ENCODE peak calls at places on chromosomes 1 and 21, in ten cellular contexts. F is prostate gland, P is cardiac fibroblast, G is HFF-Myc, H is fibroblast of mammary gland, Y is fibroblast of villous mesenchyme, Z is fibroblast of pulmonary artery, E is GM06990, L is BJ, S is choroid plexus epithelial cell. T is an unnamed sample.
A peak's percentile ranks its signal among the peaks of the same experiment; 100 is the strongest.

GRCh38 chr1:60978421-60979357 is 103.7 kb upstream of the NFIA start:
- DNase-seq in F (peak; percentile 12), P (peak; percentile 72), G (no peak), H (peak; percentile 62), Y (peak; percentile 65), Z (peak; percentile 63), E (peak; percentile 13), L (no peak), S (peak; percentile 71), T (no peak)

GRCh38 chr1:24752305-24752704 is 7.1 kb downstream of the CLIC4 start:
- DNase-seq in F (no peak), P (no peak), G (no peak), H (no peak), Y (no peak), Z (no peak), E (no peak), L (no peak), S (no peak), T (no peak)

GRCh38 chr21:45972716-45973474 is 8.7 kb upstream of the COL6A1 start:
- DNase-seq in F (no peak), P (peak; percentile 97), G (peak; percentile 96), H (peak; percentile 96), Y (peak; percentile 96), Z (peak; percentile 96), E (no peak), L (no peak), S (peak; percentile 90), T (no peak)

GRCh38 chr21:45596704-45597318 is 46.7 kb upstream of the PCBP3 start:
- DNase-seq in F (peak; percentile 50), P (peak; percentile 42), G (no peak), H (peak; percentile 44), Y (peak; percentile 51), Z (peak; percentile 52), E (peak; percentile 55), L (no peak), S (peak; percentile 54), T (no peak)

GRCh38 chr21:34511154-34511553 is 856 bp downstream of the KCNE1 start:
- DNase-seq in F (no peak), P (peak; percentile 53), G (no peak), H (peak; percentile 52), Y (peak; percentile 79), Z (no peak), E (no peak), L (no peak), S (no peak), T (no peak)

GRCh38 chr1:104353580-104353979 is 603.9 kb downstream of the AMY1C start:
- DNase-seq in F (no peak), P (no peak), G (no peak), H (no peak), Y (no peak), Z (no peak), E (no peak), L (no peak), S (no peak), T (no peak)

GRCh38 chr21:38714998-38715397 is 90.7 kb upstream of the ETS2 start:
- DNase-seq in F (no peak), P (no peak), G (no peak), H (peak; percentile 19), Y (no peak), Z (no peak), E (no peak), L (no peak), S (peak; percentile 20), T (no peak)

GRCh38 chr21:41250519-41250918 is 66.1 kb upstream of the FAM3B start:
- DNase-seq in F (peak; percentile 87), P (peak; percentile 61), G (no peak), H (peak; percentile 60), Y (peak; percentile 30), Z (peak; percentile 40), E (no peak), L (no peak), S (peak; percentile 8), T (no peak)

GRCh38 chr1:2304282-2304681 is 76.2 kb downstream of the SKI start:
- DNase-seq in F (no peak), P (no peak), G (no peak), H (no peak), Y (no peak), Z (no peak), E (no peak), L (no peak), S (no peak), T (no peak)

GRCh38 chr1:48758976-48759375 is 17.7 kb downstream of the BEND5 start:
- DNase-seq in F (no peak), P (no peak), G (no peak), H (no peak), Y (no peak), Z (no peak), E (no peak), L (no peak), S (no peak), T (no peak)

DNA sequence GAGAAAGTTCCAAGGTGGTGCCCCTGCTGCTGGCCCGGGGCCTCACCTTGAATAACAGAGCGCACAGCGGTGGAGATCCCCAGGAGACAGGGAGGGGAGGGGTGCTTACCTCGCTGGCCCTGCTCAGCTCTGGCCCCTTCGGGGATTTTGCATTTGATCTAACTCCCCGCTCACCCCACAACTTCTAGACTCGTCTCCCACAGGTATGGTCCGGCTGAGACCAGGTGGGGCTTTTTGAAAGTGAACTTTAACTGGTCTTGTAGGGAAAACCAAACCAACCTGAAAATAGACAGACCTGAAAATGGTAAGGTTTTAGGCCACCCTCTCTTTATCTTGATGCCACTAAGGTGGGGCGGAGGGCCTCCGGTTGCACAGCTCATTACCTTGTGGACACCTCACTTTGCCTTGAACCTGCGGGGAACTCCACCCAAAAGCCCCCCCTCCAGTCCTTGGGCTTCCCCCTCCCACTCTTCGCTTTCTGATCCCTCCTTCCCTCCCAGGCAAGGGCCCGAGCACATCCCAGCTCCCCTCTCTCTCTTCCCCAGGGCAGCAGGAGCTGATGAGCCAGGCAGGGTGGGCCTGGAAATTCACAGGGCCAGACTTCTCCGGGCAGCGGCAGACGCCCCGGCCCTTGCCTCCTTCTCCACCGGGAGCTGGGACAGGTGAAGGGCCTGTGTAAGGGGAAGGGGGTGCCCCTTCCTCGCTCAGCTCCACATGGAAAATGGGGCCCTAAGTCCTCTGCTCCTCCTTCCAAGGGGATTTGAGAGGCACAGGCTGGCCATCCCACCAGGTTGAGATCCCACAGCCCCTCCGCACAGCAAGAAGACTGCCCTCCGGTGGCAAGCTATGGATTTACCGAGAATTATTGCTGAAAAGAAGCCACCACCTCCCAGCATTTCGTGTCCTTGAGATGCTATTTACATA is 16.1 kb downstream of the TNFRSF8 start:
- DNase-seq in F (no peak), P (peak; percentile 79), G (peak; percentile 31), H (peak; percentile 51), Y (peak; percentile 58), Z (peak; percentile 70), E (peak; percentile 81), L (no peak), S (peak; percentile 70), T (no peak)
- TF ChIP-seq CTCF in F (no peak), P (peak; percentile 74), G (peak; percentile 70), H (peak; percentile 63), Y (peak; percentile 71), Z (peak; percentile 78), E (peak; percentile 68), L (peak; percentile 76), S (peak; percentile 85), T (peak; percentile 71)

GRCh38 chr1:108854226-108855019 is 2.5 kb downstream of the AKNAD1 start:
- DNase-seq in F (no peak), P (no peak), G (no peak), H (peak; percentile 61), Y (peak; percentile 24), Z (no peak), E (no peak), L (no peak), S (no peak), T (no peak)

GRCh38 chr1:108852541-108852940 is 4.4 kb downstream of the AKNAD1 start:
- DNase-seq in F (no peak), P (no peak), G (no peak), H (no peak), Y (no peak), Z (no peak), E (no peak), L (no peak), S (peak; percentile 37), T (no peak)

GRCh38 chr1:108851567-108851966 is 5.3 kb downstream of the AKNAD1 start:
- DNase-seq in F (no peak), P (peak; percentile 11), G (no peak), H (peak; percentile 7), Y (no peak), Z (no peak), E (no peak), L (no peak), S (peak; percentile 28), T (no peak)

GRCh38 chr1:108848802-108849201 is 8.1 kb downstream of the AKNAD1 start:
- DNase-seq in F (no peak), P (no peak), G (no peak), H (no peak), Y (no peak), Z (no peak), E (no peak), L (no peak), S (no peak), T (no peak)

DNA sequence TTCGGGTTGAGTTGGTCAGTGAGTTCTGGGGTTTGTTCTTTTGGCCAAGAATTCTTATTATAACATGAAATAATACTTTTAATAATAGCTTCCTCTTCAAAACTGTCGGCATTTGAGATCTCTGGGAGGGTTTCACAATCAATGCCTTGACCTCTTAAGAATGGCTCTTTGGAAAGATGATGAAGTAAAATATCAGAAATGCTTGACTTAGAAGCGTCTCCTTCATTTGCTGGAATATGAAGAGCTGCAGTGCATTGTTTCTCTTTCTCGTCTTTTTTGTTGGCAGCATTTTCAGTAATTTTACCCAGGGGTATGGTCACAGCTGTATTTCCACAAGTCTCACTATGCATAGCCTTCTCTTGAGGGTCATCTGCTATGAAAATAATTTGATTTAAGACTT is 4.8 kb downstream of the AKNAD1 start:
- DNase-seq in F (no peak), P (peak; percentile 41), G (no peak), H (peak; percentile 15), Y (peak; percentile 20), Z (peak; percentile 40), E (no peak), L (no peak), S (peak; percentile 72), T (no peak)
- H3K4me3 ChIP-seq in F (no peak overlapping the region), P (no peak overlapping the region), G (no peak overlapping the region), H (no peak overlapping the region), Y (no peak overlapping the region), Z (no peak overlapping the region), E (no peak overlapping the region), L (no peak overlapping the region), S (no peak overlapping the region), T (no peak overlapping the region)

GRCh38 chr1:90550616-90551406 is 166.3 kb downstream of the BARHL2 start:
- DNase-seq in F (no peak), P (no peak), G (no peak), H (no peak), Y (no peak), Z (no peak), E (no peak), L (no peak), S (no peak), T (no peak)
- TF ChIP-seq CTCF in F (no peak), P (no peak), G (no peak), H (no peak), Y (no peak), Z (no peak), E (peak; percentile 23), L (no peak), S (no peak), T (no peak)

DNA sequence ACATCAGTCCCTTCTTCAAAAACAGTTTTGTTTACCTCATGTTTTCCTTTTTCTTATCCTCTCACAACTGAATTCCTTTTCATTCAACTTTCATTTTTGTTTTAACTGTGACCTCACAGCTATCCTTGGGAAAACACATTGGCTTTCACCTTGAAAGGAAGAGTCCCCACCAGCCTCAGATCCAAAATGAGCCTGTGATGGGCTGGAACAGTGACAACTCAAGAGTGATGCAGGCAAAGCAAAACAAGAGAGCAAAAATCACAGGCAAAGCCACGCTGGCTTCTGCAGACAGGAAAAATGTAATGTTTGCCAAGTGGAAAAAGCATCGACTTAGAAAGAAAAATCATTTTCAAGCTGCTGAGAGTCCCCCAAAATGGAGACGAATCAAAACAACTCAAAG is 51.0 kb downstream of the ALG14 start:
- DNase-seq in F (no peak), P (peak; percentile 46), G (no peak), H (no peak), Y (peak; percentile 33), Z (peak; percentile 33), E (no peak), L (no peak), S (peak; percentile 44), T (no peak)
- H3K4me3 ChIP-seq in F (no peak overlapping the region), P (no peak overlapping the region), G (no peak overlapping the region), H (no peak overlapping the region), Y (peak overlapping the region; percentile 17), Z (peak overlapping the region; percentile 1), E (no peak overlapping the region), L (no peak overlapping the region), S (peak overlapping the region; percentile 12), T (peak overlapping the region; percentile 11)